ENCODE peak calls at places on chromosomes 12 and 14, in five cellular contexts. W is OCI-LY7, M is NCI-H510A, T is fibroblast of lung, I is ovary. P is an unnamed sample.

GRCh38 chr12:48795550-48796455 is 6.9 kb upstream of the ADCY6 start:
- DNase-seq in W (peak), I (peak), M (peak), T (peak), P (peak)

GRCh38 chr14:60092516-60092915 is 793 bp downstream of the PCNX4 start:
- DNase-seq in W (peak), M (no peak), I (no peak), T (peak), P (peak)

GRCh38 chr12:54207539-54208267 is 18.9 kb upstream of the SMUG1 start:
- DNase-seq in T (no peak), M (peak), W (peak), I (peak), P (peak)

GRCh38 chr12:114721266-114721665 is 37.3 kb upstream of the TBX3 start:
- DNase-seq in M (no peak), I (no peak), W (no peak), T (no peak), P (no peak)

GRCh38 chr12:56996793-56997545 is 9.4 kb downstream of the ZBTB39 start:
- DNase-seq in I (no peak), M (no peak), W (no peak), T (no peak), P (no peak)

GRCh38 chr14:90760591-90761316 is 55.5 kb downstream of the TTC7B start:
- DNase-seq in I (no peak), W (peak), M (no peak), T (peak), P (no peak)

GRCh38 chr12:13596714-13597113 is 384.7 kb downstream of the GRIN2B start:
- DNase-seq in I (no peak), W (no peak), T (no peak), M (no peak), P (no peak)

GRCh38 chr14:99604766-99605298 is 825 bp upstream of the CCDC85C start:
- DNase-seq in I (no peak), T (peak), W (peak), M (no peak), P (no peak)

GRCh38 chr12:76549131-76549530 is 10.4 kb downstream of the OSBPL8 start:
- DNase-seq in I (no peak), T (peak), M (no peak), W (no peak), P (no peak)

GRCh38 chr12:129676411-129676810 is 227.4 kb downstream of the TMEM132D start:
- DNase-seq in M (no peak), T (no peak), I (no peak), W (no peak), P (no peak)

GRCh38 chr14:103334644-103335603 is 887 bp downstream of the EIF5 start:
- DNase-seq in W (peak), M (no peak), T (peak), I (peak), P (peak)

GRCh38 chr12:15220451-15220850 is 766 bp downstream of the RERG start:
- DNase-seq in T (no peak), I (no peak), M (no peak), W (no peak), P (no peak)